ENCODE peak calls at places on chromosomes 13 and 19, in four cellular contexts. One of them, this sample, is unnamed.

GRCh38 chr19:6287269-6287885 is 7.6 kb upstream of the MLLT1 start:
- DNase-seq in T1000: no peak
- DNase-seq in nephron progenitor cell: no peak
- DNase-seq in hypothalamus: no peak
- DNase-seq in this sample: no peak

GRCh38 chr19:20423381-20424207 is 142.0 kb downstream of the ZNF737 start:
- DNase-seq in T1000: no peak
- DNase-seq in nephron progenitor cell: peak; percentile 7
- DNase-seq in hypothalamus: peak; percentile 26
- DNase-seq in this sample: peak; percentile 65

GRCh38 chr19:45878043-45878794 is 7.7 kb downstream of the IRF2BP1 start:
- DNase-seq in T1000: no peak
- DNase-seq in nephron progenitor cell: no peak
- DNase-seq in hypothalamus: no peak
- DNase-seq in this sample: no peak

GRCh38 chr19:7596191-7596937 is 701 bp downstream of the CAMSAP3 start:
- DNase-seq in T1000: no peak
- DNase-seq in nephron progenitor cell: peak; percentile 22
- DNase-seq in hypothalamus: no peak
- DNase-seq in this sample: no peak

GRCh38 chr19:17719730-17720486 is 628 bp downstream of the MAP1S start:
- DNase-seq in T1000: no peak
- DNase-seq in nephron progenitor cell: no peak
- DNase-seq in hypothalamus: no peak
- DNase-seq in this sample: no peak

GRCh38 chr19:31890230-31890629 is 455.2 kb upstream of the ZNF507 start:
- DNase-seq in T1000: no peak
- DNase-seq in nephron progenitor cell: peak; percentile 14
- DNase-seq in hypothalamus: no peak
- DNase-seq in this sample: no peak

GRCh38 chr13:44870456-44870929 is 118.8 kb downstream of the NUFIP1 start:
- DNase-seq in T1000: no peak
- DNase-seq in nephron progenitor cell: no peak
- DNase-seq in hypothalamus: no peak
- DNase-seq in this sample: no peak

GRCh38 chr19:14333101-14333871 is 48.0 kb upstream of the ADGRE5 start:
- DNase-seq in T1000: no peak
- DNase-seq in nephron progenitor cell: peak; percentile 39
- DNase-seq in hypothalamus: no peak
- DNase-seq in this sample: no peak

GRCh38 chr13:42239644-42240043 is 32.3 kb upstream of the AKAP11 start:
- DNase-seq in T1000: no peak
- DNase-seq in nephron progenitor cell: no peak
- DNase-seq in hypothalamus: no peak
- DNase-seq in this sample: no peak

GRCh38 chr13:93172109-93172508 is 54.5 kb upstream of the GPC6 start:
- DNase-seq in T1000: no peak
- DNase-seq in nephron progenitor cell: no peak
- DNase-seq in hypothalamus: no peak
- DNase-seq in this sample: no peak

GRCh38 chr19:30719189-30719990 is 347.2 kb downstream of the ZNF536 start:
- DNase-seq in T1000: no peak
- DNase-seq in nephron progenitor cell: peak; percentile 59
- DNase-seq in hypothalamus: peak; percentile 2
- DNase-seq in this sample: peak; percentile 14

GRCh38 chr13:48656621-48657020 is 2.9 kb downstream of the CYSLTR2 start:
- DNase-seq in T1000: no peak
- DNase-seq in nephron progenitor cell: no peak
- DNase-seq in hypothalamus: no peak
- DNase-seq in this sample: no peak

GRCh38 chr13:114319441-114319871 is 5.2 kb downstream of the CHAMP1 start:
- DNase-seq in T1000: peak; percentile 28
- DNase-seq in nephron progenitor cell: no peak
- DNase-seq in hypothalamus: no peak
- DNase-seq in this sample: no peak

GRCh38 chr19:54186351-54186750 is 3.0 kb downstream of the MBOAT7 start:
- DNase-seq in T1000: no peak
- DNase-seq in nephron progenitor cell: no peak
- DNase-seq in hypothalamus: no peak
- DNase-seq in this sample: no peak

GRCh38 chr19:11321206-11322126 is 18.0 kb downstream of the RAB3D start:
- DNase-seq in T1000: no peak
- DNase-seq in nephron progenitor cell: no peak
- DNase-seq in hypothalamus: no peak
- DNase-seq in this sample: no peak

GRCh38 chr19:3644351-3645066 is 17.9 kb upstream of the CACTIN start:
- DNase-seq in T1000: no peak
- DNase-seq in nephron progenitor cell: no peak
- DNase-seq in hypothalamus: peak; percentile 15
- DNase-seq in this sample: peak; percentile 99

GRCh38 chr19:56949651-56950050 is 109.1 kb upstream of the PEG3 start:
- DNase-seq in T1000: no peak
- DNase-seq in nephron progenitor cell: no peak
- DNase-seq in hypothalamus: no peak
- DNase-seq in this sample: no peak

GRCh38 chr19:38164526-38164925 is 59.5 kb downstream of the DPF1 start:
- DNase-seq in T1000: no peak
- DNase-seq in nephron progenitor cell: no peak
- DNase-seq in hypothalamus: no peak
- DNase-seq in this sample: no peak